ENCODE peak calls at places on chromosomes 12 and 14, in six cellular contexts. W is left lung, V is SK-N-SH, J is stomach, F is body of pancreas, X is endothelial cell of umbilical vein. E is an unnamed sample.

GRCh38 chr12:53586745-53587144 is 39.4 kb downstream of the ATF7 start:
- DNase-seq in W (no peak), V (no peak), J (no peak), F (no peak), X (no peak), E (no peak)

GRCh38 chr14:90620540-90621204 is 195.6 kb downstream of the TTC7B start:
- DNase-seq in W (no peak), V (no peak), J (no peak), F (no peak), X (no peak), E (no peak)

GRCh38 chr14:54837508-54838149 is 65.0 kb downstream of the GCH1 start:
- DNase-seq in W (no peak), V (no peak), J (no peak), F (no peak), X (no peak), E (no peak)

GRCh38 chr14:102323102-102323501 is 3.6 kb downstream of the ZNF839 start:
- DNase-seq in W (no peak), V (peak; percentile 70), J (peak; percentile 67), F (peak; percentile 84), X (peak; percentile 71), E (no peak)

GRCh38 chr14:89125216-89125615 is 291.8 kb downstream of the FOXN3 start:
- DNase-seq in W (no peak), V (no peak), J (no peak), F (no peak), X (no peak), E (no peak)

GRCh38 chr12:54593135-54593534 is 4.7 kb upstream of the PPP1R1A start:
- DNase-seq in W (no peak), V (no peak), J (no peak), F (no peak), X (no peak), E (no peak)

GRCh38 chr12:11746024-11746771 is 96.7 kb downstream of the ETV6 start:
- DNase-seq in W (no peak), V (no peak), J (no peak), F (no peak), X (peak; percentile 92), E (no peak)

GRCh38 chr12:4303750-4304149 is 17.3 kb upstream of the TIGAR start:
- DNase-seq in W (no peak), V (no peak), J (no peak), F (no peak), X (no peak), E (no peak)

GRCh38 chr12:80422549-80422948 is 21.5 kb upstream of the PTPRQ start:
- DNase-seq in W (no peak), V (no peak), J (no peak), F (no peak), X (no peak), E (no peak)

GRCh38 chr14:21455592-21455911 is 371 bp downstream of the CHD8 start:
- DNase-seq in W (no peak), V (no peak), J (no peak), F (no peak), X (no peak), E (no peak)

GRCh38 chr12:89947437-89948265 is 239.0 kb upstream of the ATP2B1 start:
- DNase-seq in W (no peak), V (no peak), J (no peak), F (no peak), X (peak; percentile 96), E (no peak)

GRCh38 chr12:2411586-2412304 is 359.0 kb downstream of the CACNA1C start:
- DNase-seq in W (no peak), V (peak; percentile 27), J (no peak), F (no peak), X (no peak), E (no peak)

GRCh38 chr14:51730094-51730493 is 78.4 kb downstream of the FRMD6 start:
- DNase-seq in W (no peak), V (no peak), J (no peak), F (no peak), X (no peak), E (no peak)

GRCh38 chr12:47075192-47076084 is 4.0 kb upstream of the PCED1B start:
- DNase-seq in W (no peak), V (no peak), J (no peak), F (no peak), X (no peak), E (no peak)

GRCh38 chr12:116561181-116561821 is 2.1 kb downstream of the MAP1LC3B2 start:
- DNase-seq in W (no peak), V (no peak), J (no peak), F (no peak), X (no peak), E (no peak)

GRCh38 chr14:77086017-77086727 is 11.9 kb upstream of the CIPC start:
- DNase-seq in W (no peak), V (no peak), J (no peak), F (no peak), X (no peak), E (no peak)

GRCh38 chr12:59111873-59112272 is 191.6 kb upstream of the LRIG3 start:
- DNase-seq in W (no peak), V (no peak), J (no peak), F (no peak), X (no peak), E (no peak)

GRCh38 chr14:69850086-69850735 is 29.0 kb upstream of the SMOC1 start:
- DNase-seq in W (no peak), V (no peak), J (no peak), F (no peak), X (no peak), E (no peak)

GRCh38 chr14:102544034-102544744 is 34.6 kb upstream of the ANKRD9 start:
- DNase-seq in W (no peak), V (peak; percentile 27), J (no peak), F (no peak), X (no peak), E (no peak)

GRCh38 chr14:60510976-60511599 is 2.1 kb downstream of the SIX6 start:
- DNase-seq in W (peak; percentile 68), V (peak; percentile 52), J (no peak), F (no peak), X (no peak), E (no peak)

GRCh38 chr14:55951366-55952206 is 166.6 kb upstream of the PELI2 start:
- DNase-seq in W (no peak), V (no peak), J (no peak), F (no peak), X (no peak), E (no peak)

GRCh38 chr12:106601031-106601430 is 18.2 kb downstream of the RFX4 start:
- DNase-seq in W (no peak), V (no peak), J (no peak), F (no peak), X (no peak), E (no peak)

GRCh38 chr12:6090786-6091185 is 33.7 kb downstream of the VWF start:
- DNase-seq in W (no peak), V (no peak), J (no peak), F (no peak), X (no peak), E (no peak)

GRCh38 chr12:107903377-107904061 is 129.0 kb downstream of the ASCL4 start:
- DNase-seq in W (peak; percentile 93), V (peak; percentile 88), J (peak; percentile 76), F (peak; percentile 86), X (no peak), E (no peak)

GRCh38 chr12:113007166-113007565 is 28.8 kb downstream of the OAS2 start:
- DNase-seq in W (no peak), V (no peak), J (no peak), F (no peak), X (peak; percentile 60), E (no peak)

GRCh38 chr14:73057939-73058223 is 453 bp upstream of the RBM25 start:
- DNase-seq in W (no peak), V (no peak), J (no peak), F (no peak), X (no peak), E (no peak)

DNA sequence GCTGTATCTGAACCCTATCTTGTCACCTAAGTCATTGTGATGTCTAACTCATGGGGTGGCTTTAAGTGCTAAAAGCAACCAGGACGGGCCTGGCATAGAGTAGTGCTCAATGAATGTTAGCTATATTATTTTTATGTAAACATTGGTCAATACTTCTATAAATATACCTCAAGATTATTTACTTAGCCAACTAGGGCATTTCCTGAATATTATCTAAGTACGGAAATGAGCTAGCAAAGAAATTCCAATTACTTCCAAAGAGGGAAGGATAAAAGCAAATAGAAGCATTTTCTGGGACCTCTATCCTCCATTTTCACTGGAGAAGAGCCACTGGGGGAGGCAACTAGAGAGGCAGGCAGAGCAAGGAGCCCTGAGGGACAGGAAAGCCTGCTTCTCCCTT is 20.6 kb downstream of the CCDC92 start:
- DNase-seq in W (no peak), V (no peak), J (no peak), F (no peak), X (peak; percentile 43), E (no peak)
- H3K9me3 ChIP-seq in W (no peaks in the 10 kb centered on the region), V (no peaks in the 10 kb centered on the region), J (no peaks in the 10 kb centered on the region), F (no peaks in the 10 kb centered on the region), X (no peaks in the 10 kb centered on the region), E (no peaks in the 10 kb centered on the region)

DNA sequence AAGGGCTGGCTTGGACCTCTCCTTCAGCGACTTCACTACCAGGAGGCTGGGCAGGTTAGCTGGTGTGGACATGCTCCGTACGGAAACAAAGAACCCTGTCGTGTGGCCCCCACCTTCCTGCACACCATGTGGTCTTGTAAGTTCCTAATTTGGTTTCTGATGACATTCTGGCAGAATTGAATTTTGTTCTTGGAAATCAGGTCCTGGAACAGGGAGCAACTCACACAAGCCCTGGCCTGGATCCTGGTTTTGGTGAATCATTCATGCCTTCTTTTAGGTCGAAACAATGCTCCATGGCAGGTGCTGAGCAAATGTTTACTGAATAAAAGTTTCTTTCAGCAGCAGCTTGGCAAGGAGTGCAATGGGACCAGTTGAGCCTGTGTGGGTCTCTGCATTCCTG is 978.5 kb downstream of the BCL11B start:
- DNase-seq in W (no peak), V (no peak), J (no peak), F (peak; percentile 32), X (no peak), E (no peak)
- H3K9me3 ChIP-seq in W (no peaks in the 10 kb centered on the region), V (no peaks in the 10 kb centered on the region), J (no peaks in the 10 kb centered on the region), F (no peaks in the 10 kb centered on the region), X (peaks cover 6% of the 10 kb centered on the region), E (no peaks in the 10 kb centered on the region)

GRCh38 chr14:42918615-42919014 is 1311.9 kb downstream of the LRFN5 start:
- DNase-seq in W (no peak), V (no peak), J (no peak), F (no peak), X (no peak), E (no peak)

GRCh38 chr14:42927313-42927712 is 1320.6 kb downstream of the LRFN5 start:
- DNase-seq in W (no peak), V (no peak), J (no peak), F (no peak), X (no peak), E (no peak)

GRCh38 chr14:42921876-42922275 is 1315.2 kb downstream of the LRFN5 start:
- DNase-seq in W (no peak), V (no peak), J (no peak), F (no peak), X (no peak), E (no peak)
- H3K9me3 ChIP-seq in W (no peaks in the 10 kb centered on the region), V (no peaks in the 10 kb centered on the region), J (peaks cover 5% of the 10 kb centered on the region), F (no peaks in the 10 kb centered on the region), X (peaks cover 3% of the 10 kb centered on the region), E (peaks cover 2% of the 10 kb centered on the region)

GRCh38 chr14:105862581-105863239 is 336.3 kb downstream of the TMEM121 start:
- DNase-seq in W (peak; percentile 44), V (no peak), J (peak; percentile 20), F (peak; percentile 0), X (no peak), E (no peak)
- H3K9me3 ChIP-seq in W (no peaks in the 10 kb centered on the region), V (peaks cover 7% of the 10 kb centered on the region), J (no peaks in the 10 kb centered on the region), F (no peaks in the 10 kb centered on the region), X (peaks cover 10% of the 10 kb centered on the region), E (no peaks in the 10 kb centered on the region)

GRCh38 chr12:86838709-86839108 is 582.5 kb upstream of the MGAT4C start:
- DNase-seq in W (no peak), V (no peak), J (no peak), F (no peak), X (no peak), E (no peak)
- H3K9me3 ChIP-seq in W (no peaks in the 10 kb centered on the region), V (no peaks in the 10 kb centered on the region), J (no peaks in the 10 kb centered on the region), F (no peaks in the 10 kb centered on the region), X (no peaks in the 10 kb centered on the region), E (no peaks in the 10 kb centered on the region)